ENCODE peak calls at places on chromosomes 12 and 14, in seven cellular contexts. One of them, this sample, is unnamed.
A peak's percentile ranks its signal among the peaks of the same experiment; 100 is the strongest.

GRCh38 chr12:57237653-57237951 is 8.1 kb downstream of the SHMT2 start:
- DNase-seq in suprapubic skin: no peak
- DNase-seq in SK-N-SH: no peak
- DNase-seq in stomach: no peak
- DNase-seq in HepG2: no peak
- DNase-seq in A549: no peak
- DNase-seq in K562: no peak
- DNase-seq in this sample: no peak

GRCh38 chr12:13976028-13976584 is 5.3 kb downstream of the GRIN2B start:
- DNase-seq in suprapubic skin: no peak
- DNase-seq in SK-N-SH: no peak
- DNase-seq in stomach: no peak
- DNase-seq in HepG2: no peak
- DNase-seq in A549: no peak
- DNase-seq in K562: no peak
- DNase-seq in this sample: no peak

GRCh38 chr12:121794532-121795028 is 1.1 kb upstream of the RHOF start:
- DNase-seq in suprapubic skin: peak; percentile 77
- DNase-seq in SK-N-SH: peak; percentile 58
- DNase-seq in stomach: no peak
- DNase-seq in HepG2: no peak
- DNase-seq in A549: no peak
- DNase-seq in K562: peak; percentile 31
- DNase-seq in this sample: peak; percentile 59

GRCh38 chr12:131747771-131748170 is 36.9 kb downstream of the SFSWAP start:
- DNase-seq in suprapubic skin: no peak
- DNase-seq in SK-N-SH: no peak
- DNase-seq in stomach: no peak
- DNase-seq in HepG2: no peak
- DNase-seq in A549: no peak
- DNase-seq in K562: no peak
- DNase-seq in this sample: no peak

GRCh38 chr12:85182699-85183098 is 97.3 kb upstream of the ALX1 start:
- DNase-seq in suprapubic skin: no peak
- DNase-seq in SK-N-SH: no peak
- DNase-seq in stomach: no peak
- DNase-seq in HepG2: no peak
- DNase-seq in A549: peak; percentile 82
- DNase-seq in K562: no peak
- DNase-seq in this sample: no peak

GRCh38 chr14:23186913-23187654 is 3.6 kb upstream of the SLC7A8 start:
- DNase-seq in suprapubic skin: no peak
- DNase-seq in SK-N-SH: peak; percentile 63
- DNase-seq in stomach: peak; percentile 46
- DNase-seq in HepG2: peak; percentile 78
- DNase-seq in A549: peak; percentile 74
- DNase-seq in K562: peak; percentile 71
- DNase-seq in this sample: no peak

GRCh38 chr14:73250781-73251500 is 13.6 kb downstream of the PAPLN start:
- DNase-seq in suprapubic skin: no peak
- DNase-seq in SK-N-SH: no peak
- DNase-seq in stomach: no peak
- DNase-seq in HepG2: no peak
- DNase-seq in A549: no peak
- DNase-seq in K562: no peak
- DNase-seq in this sample: no peak

GRCh38 chr14:31410048-31410654 is 10.2 kb downstream of the HEATR5A start:
- DNase-seq in suprapubic skin: no peak
- DNase-seq in SK-N-SH: no peak
- DNase-seq in stomach: no peak
- DNase-seq in HepG2: no peak
- DNase-seq in A549: no peak
- DNase-seq in K562: no peak
- DNase-seq in this sample: no peak

GRCh38 chr12:78101181-78101876 is 270.6 kb downstream of the NAV3 start:
- DNase-seq in suprapubic skin: no peak
- DNase-seq in SK-N-SH: no peak
- DNase-seq in stomach: no peak
- DNase-seq in HepG2: no peak
- DNase-seq in A549: no peak
- DNase-seq in K562: no peak
- DNase-seq in this sample: no peak

DNA sequence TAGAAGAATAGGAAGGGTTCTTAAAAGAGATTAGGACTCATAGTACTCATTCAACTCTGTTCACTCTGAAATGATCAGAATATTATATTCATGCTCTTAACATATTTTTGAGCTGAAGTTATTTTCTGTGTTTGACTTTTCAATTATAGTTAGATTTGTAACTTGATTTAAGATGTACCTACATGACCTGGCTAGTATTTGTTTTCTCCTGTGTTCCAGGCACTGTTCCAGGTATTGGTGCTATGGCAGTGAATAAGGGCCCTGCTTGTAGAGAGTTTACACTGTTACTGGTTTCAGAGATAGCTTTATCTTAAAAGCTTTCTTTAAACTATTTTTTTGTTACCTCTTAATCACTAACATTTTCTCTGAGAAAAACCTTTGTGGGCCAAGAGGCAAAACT is 19.1 kb upstream of the SLC17A8 start:
- DNase-seq in suprapubic skin: no peak
- DNase-seq in SK-N-SH: no peak
- DNase-seq in stomach: peak; percentile 81
- DNase-seq in HepG2: no peak
- DNase-seq in A549: no peak
- DNase-seq in K562: no peak
- DNase-seq in this sample: no peak
- H3K4me3 ChIP-seq in suprapubic skin: no peak overlapping the region
- H3K4me3 ChIP-seq in SK-N-SH: no peak overlapping the region
- H3K4me3 ChIP-seq in stomach: no peak overlapping the region
- H3K4me3 ChIP-seq in HepG2: no peak overlapping the region
- H3K4me3 ChIP-seq in A549: no peak overlapping the region
- H3K4me3 ChIP-seq in K562: no peak overlapping the region
- H3K4me3 ChIP-seq in this sample: no peak overlapping the region

DNA sequence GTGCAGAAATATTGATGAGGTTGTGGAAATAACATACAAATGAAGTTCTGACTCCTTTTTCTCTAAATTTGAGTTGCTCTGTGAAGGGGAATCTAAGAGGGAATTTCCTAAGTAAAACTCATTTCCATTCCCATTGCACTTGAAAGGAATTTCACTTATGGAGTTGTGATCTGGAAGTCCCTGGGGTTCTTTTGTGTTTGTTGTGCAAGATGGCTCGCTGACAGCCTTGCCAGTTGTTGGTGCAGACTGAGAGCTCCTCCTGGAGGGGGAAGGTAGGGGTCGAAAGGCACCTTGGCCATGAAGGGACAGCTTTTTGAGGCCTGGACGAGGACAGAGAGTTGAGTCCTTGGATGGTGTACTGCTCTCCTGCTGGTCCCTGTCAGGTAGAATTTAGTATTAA is 72.0 kb downstream of the C12orf56 start:
- DNase-seq in suprapubic skin: no peak
- DNase-seq in SK-N-SH: no peak
- DNase-seq in stomach: no peak
- DNase-seq in HepG2: peak; percentile 1
- DNase-seq in A549: peak; percentile 41
- DNase-seq in K562: no peak
- DNase-seq in this sample: no peak
- TF ChIP-seq CTCF in suprapubic skin: no peak
- TF ChIP-seq CTCF in SK-N-SH: no peak
- TF ChIP-seq CTCF in stomach: no peak
- TF ChIP-seq CTCF in HepG2: peak; percentile 43
- TF ChIP-seq CTCF in A549: no peak
- TF ChIP-seq CTCF in K562: no peak
- TF ChIP-seq CTCF in this sample: no peak

DNA sequence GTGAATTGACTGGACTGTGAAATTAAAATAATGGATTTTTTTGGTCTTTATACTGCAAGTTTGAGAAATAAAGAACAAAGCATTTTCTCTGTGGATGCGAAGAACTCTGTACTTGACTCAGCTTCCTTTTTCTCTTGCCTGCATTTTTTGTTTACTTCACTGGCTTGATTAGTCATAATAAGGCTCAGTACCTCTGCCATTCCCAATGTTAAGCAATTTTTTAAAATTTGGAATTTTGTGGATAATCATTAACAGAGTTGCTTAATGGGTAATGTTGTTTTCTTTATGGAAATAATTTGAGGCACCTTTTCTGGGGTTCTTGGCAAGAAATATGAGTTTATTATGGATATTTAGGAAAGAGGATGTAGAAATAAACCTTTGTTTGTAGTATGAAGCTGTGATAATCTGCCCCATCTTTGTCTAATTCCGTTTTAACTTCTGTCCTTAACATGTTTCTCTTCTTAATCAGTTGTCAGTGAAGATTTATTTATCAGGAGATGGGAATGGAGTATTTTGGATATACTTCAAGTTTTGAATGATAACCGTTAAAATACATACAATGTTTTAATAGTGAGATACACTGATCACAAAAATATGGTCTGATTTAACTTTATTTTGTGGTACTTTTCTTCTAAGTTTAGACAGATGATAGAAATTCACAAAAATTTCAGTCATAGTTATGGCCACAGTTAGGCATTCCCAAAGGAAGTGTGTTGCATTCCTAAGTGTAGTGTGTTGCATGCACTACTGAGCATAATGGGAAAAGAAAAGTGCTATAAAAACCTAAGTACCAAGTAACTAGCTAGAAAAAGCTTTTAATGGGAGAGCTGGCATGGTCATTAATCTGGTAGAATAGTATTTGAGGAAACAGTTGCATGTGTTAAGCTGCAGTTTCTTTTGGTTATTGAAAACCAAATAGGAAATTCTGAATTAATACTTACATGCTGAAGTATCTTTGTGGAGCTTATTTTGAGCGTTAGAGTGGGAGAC is 27.7 kb downstream of the WNK1 start:
- DNase-seq in suprapubic skin: no peak
- DNase-seq in SK-N-SH: no peak
- DNase-seq in stomach: no peak
- DNase-seq in HepG2: peak; percentile 41
- DNase-seq in A549: peak; percentile 39
- DNase-seq in K562: no peak
- DNase-seq in this sample: no peak
- TF ChIP-seq EP300 in suprapubic skin: no peak
- TF ChIP-seq EP300 in SK-N-SH: no peak
- TF ChIP-seq EP300 in stomach: no peak
- TF ChIP-seq EP300 in HepG2: no peak
- TF ChIP-seq EP300 in A549: no peak
- TF ChIP-seq EP300 in K562: no peak
- TF ChIP-seq EP300 in this sample: no peak

GRCh38 chr12:53208877-53209463 is 1.9 kb upstream of the ITGB7 start:
- DNase-seq in suprapubic skin: peak; percentile 49
- DNase-seq in SK-N-SH: no peak
- DNase-seq in stomach: no peak
- DNase-seq in HepG2: no peak
- DNase-seq in A549: no peak
- DNase-seq in K562: no peak
- DNase-seq in this sample: no peak

GRCh38 chr12:53208435-53208834 is 1.4 kb upstream of the ITGB7 start:
- DNase-seq in suprapubic skin: peak; percentile 46
- DNase-seq in SK-N-SH: no peak
- DNase-seq in stomach: no peak
- DNase-seq in HepG2: no peak
- DNase-seq in A549: no peak
- DNase-seq in K562: no peak
- DNase-seq in this sample: peak; percentile 37

GRCh38 chr12:53205747-53206146 is 1.3 kb downstream of the ITGB7 start:
- DNase-seq in suprapubic skin: peak; percentile 58
- DNase-seq in SK-N-SH: no peak
- DNase-seq in stomach: peak; percentile 34
- DNase-seq in HepG2: no peak
- DNase-seq in A549: no peak
- DNase-seq in K562: peak; percentile 44
- DNase-seq in this sample: no peak

GRCh38 chr12:53204351-53204750 is 2.7 kb downstream of the ITGB7 start:
- DNase-seq in suprapubic skin: no peak
- DNase-seq in SK-N-SH: no peak
- DNase-seq in stomach: no peak
- DNase-seq in HepG2: no peak
- DNase-seq in A549: no peak
- DNase-seq in K562: no peak
- DNase-seq in this sample: no peak

GRCh38 chr12:53207042-53207441 is at the start of gene ITGB7:
- DNase-seq in suprapubic skin: peak; percentile 61
- DNase-seq in SK-N-SH: no peak
- DNase-seq in stomach: peak; percentile 52
- DNase-seq in HepG2: no peak
- DNase-seq in A549: no peak
- DNase-seq in K562: peak; percentile 69
- DNase-seq in this sample: no peak
- H3K4me3 ChIP-seq in suprapubic skin: no peak within 1 kb of the TSS
- H3K4me3 ChIP-seq in SK-N-SH: no peak within 1 kb of the TSS
- H3K4me3 ChIP-seq in stomach: no peak within 1 kb of the TSS
- H3K4me3 ChIP-seq in HepG2: no peak within 1 kb of the TSS
- H3K4me3 ChIP-seq in A549: no peak within 1 kb of the TSS
- H3K4me3 ChIP-seq in K562: no peak within 1 kb of the TSS
- H3K4me3 ChIP-seq in this sample: no peak within 1 kb of the TSS

GRCh38 chr12:104286538-104287482 is 16.7 kb upstream of the EID3 start:
- DNase-seq in suprapubic skin: peak; percentile 95
- DNase-seq in SK-N-SH: peak; percentile 82
- DNase-seq in stomach: peak; percentile 95
- DNase-seq in HepG2: peak; percentile 95
- DNase-seq in A549: peak; percentile 99
- DNase-seq in K562: peak; percentile 70
- DNase-seq in this sample: peak; percentile 93
- TF ChIP-seq CTCF in suprapubic skin: no peak
- TF ChIP-seq CTCF in SK-N-SH: no peak
- TF ChIP-seq CTCF in stomach: no peak
- TF ChIP-seq CTCF in HepG2: peak; percentile 7
- TF ChIP-seq CTCF in A549: no peak
- TF ChIP-seq CTCF in K562: no peak
- TF ChIP-seq CTCF in this sample: no peak

DNA sequence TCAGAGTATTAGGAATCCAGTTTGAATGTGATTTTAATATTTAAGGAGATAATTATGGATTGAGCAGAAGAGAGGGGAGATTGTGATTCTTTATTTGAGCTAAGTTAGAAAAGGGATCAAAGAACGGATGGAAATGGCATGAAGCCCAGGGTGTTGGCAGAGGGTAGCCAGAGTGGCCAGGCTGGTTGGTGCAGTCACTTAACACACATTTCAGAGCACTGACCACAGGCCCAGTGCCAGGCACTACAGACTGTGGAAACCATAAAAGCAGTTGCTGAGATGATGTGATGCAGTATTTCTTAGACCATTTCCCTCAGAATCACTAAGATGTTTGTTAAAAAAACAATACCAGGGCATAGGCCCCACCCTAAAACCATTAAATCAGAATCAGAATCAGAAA is 167.7 kb upstream of the AMIGO2 start:
- DNase-seq in suprapubic skin: no peak
- DNase-seq in SK-N-SH: no peak
- DNase-seq in stomach: peak; percentile 83
- DNase-seq in HepG2: no peak
- DNase-seq in A549: no peak
- DNase-seq in K562: no peak
- DNase-seq in this sample: no peak
- TF ChIP-seq EP300 in suprapubic skin: no peak
- TF ChIP-seq EP300 in SK-N-SH: no peak
- TF ChIP-seq EP300 in stomach: no peak
- TF ChIP-seq EP300 in HepG2: no peak
- TF ChIP-seq EP300 in A549: no peak
- TF ChIP-seq EP300 in K562: no peak
- TF ChIP-seq EP300 in this sample: no peak

This sample was measured in ovary.